ENCODE peak calls at places on chromosome 7, in eight cellular contexts. One of them, this sample, is unnamed.

GRCh38 chr7:150420987-150421674 is 29.3 kb upstream of the GIMAP8 start:
- DNase-seq in A549: peak
- DNase-seq in IMR-90: peak
- DNase-seq in NCI-H1092: peak
- DNase-seq in activated CD4-positive, CD25-positive, alpha-beta regulatory T cell treated with anti-CD3 and anti-CD28 coated beads, Interleukin-2, amount 50 U/mL, for 72 hours: peak
- DNase-seq in T-helper 9 cell: peak
- DNase-seq in COLO829: peak
- DNase-seq in adipocyte: peak
- DNase-seq in this sample: peak

GRCh38 chr7:123494193-123494796 is 40.1 kb downstream of the IQUB start:
- DNase-seq in activated CD4-positive, CD25-positive, alpha-beta regulatory T cell treated with anti-CD3 and anti-CD28 coated beads, Interleukin-2, amount 50 U/mL, for 72 hours: no peak
- DNase-seq in T-helper 9 cell: peak
- DNase-seq in NCI-H1092: peak
- DNase-seq in IMR-90: peak
- DNase-seq in COLO829: peak
- DNase-seq in adipocyte: peak
- DNase-seq in A549: peak
- DNase-seq in this sample: no peak

GRCh38 chr7:114554781-114555537 is 140.3 kb downstream of the FOXP2 start:
- DNase-seq in A549: no peak
- DNase-seq in activated CD4-positive, CD25-positive, alpha-beta regulatory T cell treated with anti-CD3 and anti-CD28 coated beads, Interleukin-2, amount 50 U/mL, for 72 hours: no peak
- DNase-seq in T-helper 9 cell: no peak
- DNase-seq in IMR-90: peak
- DNase-seq in adipocyte: no peak
- DNase-seq in COLO829: peak
- DNase-seq in NCI-H1092: no peak
- DNase-seq in this sample: no peak

GRCh38 chr7:138770904-138771303 is 26.9 kb upstream of the TMEM213 start:
- DNase-seq in A549: no peak
- DNase-seq in adipocyte: no peak
- DNase-seq in IMR-90: no peak
- DNase-seq in COLO829: no peak
- DNase-seq in T-helper 9 cell: no peak
- DNase-seq in NCI-H1092: no peak
- DNase-seq in activated CD4-positive, CD25-positive, alpha-beta regulatory T cell treated with anti-CD3 and anti-CD28 coated beads, Interleukin-2, amount 50 U/mL, for 72 hours: no peak
- DNase-seq in this sample: no peak

GRCh38 chr7:64881461-64882287 is 21.4 kb upstream of the ZNF273 start:
- DNase-seq in IMR-90: no peak
- DNase-seq in COLO829: no peak
- DNase-seq in T-helper 9 cell: no peak
- DNase-seq in activated CD4-positive, CD25-positive, alpha-beta regulatory T cell treated with anti-CD3 and anti-CD28 coated beads, Interleukin-2, amount 50 U/mL, for 72 hours: no peak
- DNase-seq in A549: no peak
- DNase-seq in adipocyte: no peak
- DNase-seq in NCI-H1092: no peak
- DNase-seq in this sample: no peak

GRCh38 chr7:40186586-40186985 is 51.8 kb downstream of the SUGCT start:
- DNase-seq in A549: no peak
- DNase-seq in IMR-90: no peak
- DNase-seq in COLO829: no peak
- DNase-seq in NCI-H1092: no peak
- DNase-seq in activated CD4-positive, CD25-positive, alpha-beta regulatory T cell treated with anti-CD3 and anti-CD28 coated beads, Interleukin-2, amount 50 U/mL, for 72 hours: no peak
- DNase-seq in T-helper 9 cell: no peak
- DNase-seq in adipocyte: no peak
- DNase-seq in this sample: no peak

GRCh38 chr7:125484755-125485154 is 555.1 kb upstream of the POT1 start:
- DNase-seq in activated CD4-positive, CD25-positive, alpha-beta regulatory T cell treated with anti-CD3 and anti-CD28 coated beads, Interleukin-2, amount 50 U/mL, for 72 hours: no peak
- DNase-seq in NCI-H1092: no peak
- DNase-seq in adipocyte: no peak
- DNase-seq in T-helper 9 cell: no peak
- DNase-seq in COLO829: no peak
- DNase-seq in IMR-90: no peak
- DNase-seq in A549: no peak
- DNase-seq in this sample: no peak

GRCh38 chr7:120856621-120857352 is 1.2 kb downstream of the TSPAN12 start:
- DNase-seq in activated CD4-positive, CD25-positive, alpha-beta regulatory T cell treated with anti-CD3 and anti-CD28 coated beads, Interleukin-2, amount 50 U/mL, for 72 hours: no peak
- DNase-seq in A549: peak
- DNase-seq in COLO829: no peak
- DNase-seq in NCI-H1092: no peak
- DNase-seq in T-helper 9 cell: no peak
- DNase-seq in adipocyte: peak
- DNase-seq in IMR-90: peak
- DNase-seq in this sample: peak

GRCh38 chr7:26853788-26854393 is 10.5 kb downstream of the SKAP2 start:
- DNase-seq in activated CD4-positive, CD25-positive, alpha-beta regulatory T cell treated with anti-CD3 and anti-CD28 coated beads, Interleukin-2, amount 50 U/mL, for 72 hours: no peak
- DNase-seq in IMR-90: peak
- DNase-seq in A549: no peak
- DNase-seq in NCI-H1092: peak
- DNase-seq in adipocyte: peak
- DNase-seq in T-helper 9 cell: no peak
- DNase-seq in COLO829: no peak
- DNase-seq in this sample: no peak

GRCh38 chr7:80552304-80552703 is 40.4 kb upstream of the GNAT3 start:
- DNase-seq in NCI-H1092: no peak
- DNase-seq in IMR-90: peak
- DNase-seq in adipocyte: no peak
- DNase-seq in T-helper 9 cell: no peak
- DNase-seq in COLO829: peak
- DNase-seq in activated CD4-positive, CD25-positive, alpha-beta regulatory T cell treated with anti-CD3 and anti-CD28 coated beads, Interleukin-2, amount 50 U/mL, for 72 hours: no peak
- DNase-seq in A549: no peak
- DNase-seq in this sample: no peak

GRCh38 chr7:6128205-6128604 is 97.0 kb downstream of the ANKRD61 start:
- DNase-seq in T-helper 9 cell: no peak
- DNase-seq in COLO829: no peak
- DNase-seq in A549: no peak
- DNase-seq in NCI-H1092: no peak
- DNase-seq in IMR-90: peak
- DNase-seq in activated CD4-positive, CD25-positive, alpha-beta regulatory T cell treated with anti-CD3 and anti-CD28 coated beads, Interleukin-2, amount 50 U/mL, for 72 hours: no peak
- DNase-seq in adipocyte: no peak
- DNase-seq in this sample: no peak

GRCh38 chr7:26681819-26682418 is 182.5 kb downstream of the SKAP2 start:
- DNase-seq in A549: no peak
- DNase-seq in adipocyte: peak
- DNase-seq in activated CD4-positive, CD25-positive, alpha-beta regulatory T cell treated with anti-CD3 and anti-CD28 coated beads, Interleukin-2, amount 50 U/mL, for 72 hours: no peak
- DNase-seq in COLO829: peak
- DNase-seq in T-helper 9 cell: no peak
- DNase-seq in NCI-H1092: peak
- DNase-seq in IMR-90: peak
- DNase-seq in this sample: no peak

GRCh38 chr7:10076661-10077300 is 896.9 kb upstream of the PHF14 start:
- DNase-seq in IMR-90: no peak
- DNase-seq in A549: no peak
- DNase-seq in T-helper 9 cell: no peak
- DNase-seq in adipocyte: no peak
- DNase-seq in activated CD4-positive, CD25-positive, alpha-beta regulatory T cell treated with anti-CD3 and anti-CD28 coated beads, Interleukin-2, amount 50 U/mL, for 72 hours: no peak
- DNase-seq in NCI-H1092: no peak
- DNase-seq in COLO829: no peak
- DNase-seq in this sample: no peak

GRCh38 chr7:53062796-53063195 is 27.4 kb downstream of the POM121L12 start:
- DNase-seq in adipocyte: no peak
- DNase-seq in A549: no peak
- DNase-seq in activated CD4-positive, CD25-positive, alpha-beta regulatory T cell treated with anti-CD3 and anti-CD28 coated beads, Interleukin-2, amount 50 U/mL, for 72 hours: no peak
- DNase-seq in COLO829: no peak
- DNase-seq in IMR-90: no peak
- DNase-seq in T-helper 9 cell: no peak
- DNase-seq in NCI-H1092: no peak
- DNase-seq in this sample: no peak

GRCh38 chr7:70616821-70617220 is 515.1 kb upstream of the GALNT17 start:
- DNase-seq in IMR-90: no peak
- DNase-seq in activated CD4-positive, CD25-positive, alpha-beta regulatory T cell treated with anti-CD3 and anti-CD28 coated beads, Interleukin-2, amount 50 U/mL, for 72 hours: no peak
- DNase-seq in adipocyte: no peak
- DNase-seq in COLO829: no peak
- DNase-seq in T-helper 9 cell: no peak
- DNase-seq in NCI-H1092: no peak
- DNase-seq in A549: no peak
- DNase-seq in this sample: no peak

GRCh38 chr7:5553298-5553877 is 129.8 kb upstream of the TNRC18 start:
- DNase-seq in IMR-90: no peak
- DNase-seq in COLO829: no peak
- DNase-seq in A549: no peak
- DNase-seq in NCI-H1092: no peak
- DNase-seq in adipocyte: peak
- DNase-seq in T-helper 9 cell: no peak
- DNase-seq in activated CD4-positive, CD25-positive, alpha-beta regulatory T cell treated with anti-CD3 and anti-CD28 coated beads, Interleukin-2, amount 50 U/mL, for 72 hours: no peak
- DNase-seq in this sample: no peak

GRCh38 chr7:90412458-90413184 is 9.4 kb downstream of the CLDN12 start:
- DNase-seq in IMR-90: no peak
- DNase-seq in activated CD4-positive, CD25-positive, alpha-beta regulatory T cell treated with anti-CD3 and anti-CD28 coated beads, Interleukin-2, amount 50 U/mL, for 72 hours: no peak
- DNase-seq in adipocyte: no peak
- DNase-seq in COLO829: no peak
- DNase-seq in A549: no peak
- DNase-seq in NCI-H1092: no peak
- DNase-seq in T-helper 9 cell: no peak
- DNase-seq in this sample: no peak

GRCh38 chr7:135980665-135981180 is 3.6 kb upstream of the MTPN start:
- DNase-seq in T-helper 9 cell: peak
- DNase-seq in COLO829: peak
- DNase-seq in NCI-H1092: no peak
- DNase-seq in adipocyte: peak
- DNase-seq in A549: no peak
- DNase-seq in activated CD4-positive, CD25-positive, alpha-beta regulatory T cell treated with anti-CD3 and anti-CD28 coated beads, Interleukin-2, amount 50 U/mL, for 72 hours: peak
- DNase-seq in IMR-90: peak
- DNase-seq in this sample: no peak

GRCh38 chr7:102306916-102307677 is 20.4 kb downstream of the SH2B2 start:
- DNase-seq in activated CD4-positive, CD25-positive, alpha-beta regulatory T cell treated with anti-CD3 and anti-CD28 coated beads, Interleukin-2, amount 50 U/mL, for 72 hours: peak
- DNase-seq in adipocyte: no peak
- DNase-seq in COLO829: peak
- DNase-seq in T-helper 9 cell: no peak
- DNase-seq in IMR-90: peak
- DNase-seq in NCI-H1092: no peak
- DNase-seq in A549: no peak
- DNase-seq in this sample: no peak